ENCODE peak calls at places on chromosomes 12 and 14, in nine cellular contexts. One of them, this sample, is unnamed. For H3K9me2, the result is how much of the 10 kb centered on the place peaks cover.

GRCh38 chr12:19792028-19792427 is 352.7 kb downstream of the AEBP2 start:
- DNase-seq in PC-3: no peak
- DNase-seq in hepatocyte: no peak
- DNase-seq in SK-N-SH: no peak
- DNase-seq in Karpas-422: no peak
- DNase-seq in GM23248: no peak
- DNase-seq in HCT116: no peak
- DNase-seq in MM.1S: no peak
- DNase-seq in GM23338: no peak
- DNase-seq in this sample: no peak

GRCh38 chr14:103862393-103862782 is 15.0 kb upstream of the PPP1R13B start:
- DNase-seq in MM.1S: no peak
- DNase-seq in PC-3: no peak
- DNase-seq in Karpas-422: no peak
- DNase-seq in hepatocyte: no peak
- DNase-seq in HCT116: no peak
- DNase-seq in SK-N-SH: no peak
- DNase-seq in GM23248: no peak
- DNase-seq in GM23338: peak
- DNase-seq in this sample: no peak

GRCh38 chr14:103500148-103500990 is 22.3 kb downstream of the CKB start:
- DNase-seq in HCT116: no peak
- DNase-seq in MM.1S: peak
- DNase-seq in PC-3: peak
- DNase-seq in SK-N-SH: peak
- DNase-seq in GM23338: peak
- DNase-seq in GM23248: peak
- DNase-seq in hepatocyte: peak
- DNase-seq in Karpas-422: peak
- DNase-seq in this sample: peak

GRCh38 chr14:59389936-59390335 is 75.2 kb downstream of the GPR135 start:
- DNase-seq in Karpas-422: no peak
- DNase-seq in GM23248: no peak
- DNase-seq in HCT116: no peak
- DNase-seq in SK-N-SH: no peak
- DNase-seq in MM.1S: no peak
- DNase-seq in GM23338: no peak
- DNase-seq in hepatocyte: no peak
- DNase-seq in PC-3: no peak
- DNase-seq in this sample: no peak

GRCh38 chr14:89259951-89260350 is 157.1 kb downstream of the FOXN3 start:
- DNase-seq in PC-3: no peak
- DNase-seq in GM23248: no peak
- DNase-seq in SK-N-SH: no peak
- DNase-seq in HCT116: no peak
- DNase-seq in GM23338: no peak
- DNase-seq in Karpas-422: no peak
- DNase-seq in MM.1S: no peak
- DNase-seq in hepatocyte: no peak
- DNase-seq in this sample: no peak

GRCh38 chr12:94545937-94546771 is 86.5 kb upstream of the CEP83 start:
- DNase-seq in Karpas-422: peak
- DNase-seq in PC-3: peak
- DNase-seq in HCT116: peak
- DNase-seq in SK-N-SH: peak
- DNase-seq in GM23248: peak
- DNase-seq in GM23338: peak
- DNase-seq in hepatocyte: peak
- DNase-seq in MM.1S: peak
- DNase-seq in this sample: peak

GRCh38 chr12:48924617-48925217 is 575 bp downstream of the FKBP11 start:
- DNase-seq in HCT116: no peak
- DNase-seq in Karpas-422: peak
- DNase-seq in GM23338: peak
- DNase-seq in MM.1S: peak
- DNase-seq in GM23248: peak
- DNase-seq in PC-3: peak
- DNase-seq in SK-N-SH: peak
- DNase-seq in hepatocyte: peak
- DNase-seq in this sample: peak

GRCh38 chr14:50943943-50944646 is at the start of gene PYGL:
- DNase-seq in hepatocyte: peak
- DNase-seq in SK-N-SH: peak
- DNase-seq in Karpas-422: no peak
- DNase-seq in MM.1S: peak
- DNase-seq in GM23338: peak
- DNase-seq in HCT116: peak
- DNase-seq in GM23248: peak
- DNase-seq in PC-3: peak
- DNase-seq in this sample: peak

GRCh38 chr14:96153003-96153402 is 51.6 kb upstream of the BDKRB2 start:
- DNase-seq in PC-3: no peak
- DNase-seq in Karpas-422: no peak
- DNase-seq in MM.1S: no peak
- DNase-seq in GM23338: no peak
- DNase-seq in hepatocyte: no peak
- DNase-seq in SK-N-SH: no peak
- DNase-seq in HCT116: no peak
- DNase-seq in GM23248: no peak
- DNase-seq in this sample: no peak

GRCh38 chr12:58920102-58920955 is at the start of gene LRIG3:
- DNase-seq in HCT116: peak
- DNase-seq in MM.1S: peak
- DNase-seq in GM23338: peak
- DNase-seq in GM23248: peak
- DNase-seq in hepatocyte: peak
- DNase-seq in Karpas-422: no peak
- DNase-seq in SK-N-SH: peak
- DNase-seq in PC-3: peak
- DNase-seq in this sample: no peak

GRCh38 chr14:51650721-51651387 is 856 bp upstream of the FRMD6 start:
- DNase-seq in MM.1S: peak
- DNase-seq in GM23338: peak
- DNase-seq in PC-3: peak
- DNase-seq in Karpas-422: no peak
- DNase-seq in HCT116: no peak
- DNase-seq in SK-N-SH: peak
- DNase-seq in GM23248: peak
- DNase-seq in hepatocyte: peak
- DNase-seq in this sample: no peak

GRCh38 chr14:76708771-76709170 is 52.5 kb upstream of the VASH1 start:
- DNase-seq in SK-N-SH: no peak
- DNase-seq in MM.1S: no peak
- DNase-seq in GM23248: no peak
- DNase-seq in hepatocyte: no peak
- DNase-seq in Karpas-422: no peak
- DNase-seq in PC-3: no peak
- DNase-seq in HCT116: no peak
- DNase-seq in GM23338: no peak
- DNase-seq in this sample: no peak

GRCh38 chr12:106030210-106031175 is 108.3 kb downstream of the NUAK1 start:
- DNase-seq in HCT116: no peak
- DNase-seq in MM.1S: peak
- DNase-seq in PC-3: peak
- DNase-seq in Karpas-422: no peak
- DNase-seq in hepatocyte: peak
- DNase-seq in GM23338: peak
- DNase-seq in SK-N-SH: peak
- DNase-seq in GM23248: peak
- DNase-seq in this sample: no peak

GRCh38 chr12:105317942-105318614 is 12.4 kb upstream of the C12orf75 start:
- DNase-seq in MM.1S: no peak
- DNase-seq in GM23248: peak
- DNase-seq in HCT116: no peak
- DNase-seq in Karpas-422: no peak
- DNase-seq in SK-N-SH: no peak
- DNase-seq in PC-3: no peak
- DNase-seq in GM23338: no peak
- DNase-seq in hepatocyte: peak
- DNase-seq in this sample: no peak

GRCh38 chr12:93796719-93797118 is 119.5 kb downstream of the CRADD start:
- DNase-seq in SK-N-SH: no peak
- DNase-seq in HCT116: no peak
- DNase-seq in Karpas-422: no peak
- DNase-seq in hepatocyte: no peak
- DNase-seq in GM23248: no peak
- DNase-seq in MM.1S: no peak
- DNase-seq in GM23338: no peak
- DNase-seq in PC-3: no peak
- DNase-seq in this sample: no peak

GRCh38 chr14:41549282-41549681 is 57.4 kb upstream of the LRFN5 start:
- DNase-seq in PC-3: no peak
- DNase-seq in Karpas-422: no peak
- DNase-seq in hepatocyte: no peak
- DNase-seq in GM23248: no peak
- DNase-seq in GM23338: no peak
- DNase-seq in MM.1S: no peak
- DNase-seq in SK-N-SH: no peak
- DNase-seq in HCT116: no peak
- DNase-seq in this sample: no peak

GRCh38 chr12:100578923-100579322 is 5.4 kb downstream of the GAS2L3 start:
- DNase-seq in hepatocyte: no peak
- DNase-seq in SK-N-SH: no peak
- DNase-seq in Karpas-422: no peak
- DNase-seq in MM.1S: no peak
- DNase-seq in PC-3: no peak
- DNase-seq in GM23248: no peak
- DNase-seq in HCT116: no peak
- DNase-seq in GM23338: no peak
- DNase-seq in this sample: no peak

GRCh38 chr12:104733717-104734175 is 224.3 kb downstream of the SLC41A2 start:
- DNase-seq in hepatocyte: no peak
- DNase-seq in Karpas-422: peak
- DNase-seq in GM23338: peak
- DNase-seq in GM23248: no peak
- DNase-seq in SK-N-SH: peak
- DNase-seq in HCT116: peak
- DNase-seq in MM.1S: no peak
- DNase-seq in PC-3: peak
- DNase-seq in this sample: peak

GRCh38 chr14:102622262-102622885 is 29.9 kb downstream of the RCOR1 start:
- DNase-seq in MM.1S: no peak
- DNase-seq in hepatocyte: no peak
- DNase-seq in SK-N-SH: no peak
- DNase-seq in GM23248: no peak
- DNase-seq in PC-3: no peak
- DNase-seq in HCT116: no peak
- DNase-seq in GM23338: peak
- DNase-seq in Karpas-422: peak
- DNase-seq in this sample: no peak

GRCh38 chr12:52229836-52230343 is 3.2 kb upstream of the KRT7 start:
- DNase-seq in PC-3: no peak
- DNase-seq in GM23248: no peak
- DNase-seq in GM23338: no peak
- DNase-seq in SK-N-SH: peak
- DNase-seq in MM.1S: no peak
- DNase-seq in HCT116: no peak
- DNase-seq in hepatocyte: no peak
- DNase-seq in Karpas-422: no peak
- DNase-seq in this sample: no peak

GRCh38 chr14:93347850-93348249 is 868 bp downstream of the COX8C start:
- DNase-seq in GM23338: no peak
- DNase-seq in GM23248: no peak
- DNase-seq in PC-3: no peak
- DNase-seq in MM.1S: no peak
- DNase-seq in Karpas-422: no peak
- DNase-seq in SK-N-SH: no peak
- DNase-seq in hepatocyte: no peak
- DNase-seq in HCT116: no peak
- DNase-seq in this sample: peak

GRCh38 chr12:27279836-27280235 is 35.8 kb downstream of the STK38L start:
- DNase-seq in PC-3: peak
- DNase-seq in MM.1S: no peak
- DNase-seq in GM23338: no peak
- DNase-seq in Karpas-422: no peak
- DNase-seq in hepatocyte: peak
- DNase-seq in SK-N-SH: no peak
- DNase-seq in GM23248: no peak
- DNase-seq in HCT116: no peak
- DNase-seq in this sample: no peak

GRCh38 chr14:71193663-71194062 is 286.4 kb downstream of the PCNX1 start:
- DNase-seq in GM23248: no peak
- DNase-seq in PC-3: peak
- DNase-seq in SK-N-SH: no peak
- DNase-seq in hepatocyte: no peak
- DNase-seq in HCT116: no peak
- DNase-seq in MM.1S: no peak
- DNase-seq in GM23338: peak
- DNase-seq in Karpas-422: no peak
- DNase-seq in this sample: no peak
- H3K9me2 ChIP-seq in GM23248: under half
- H3K9me2 ChIP-seq in PC-3: under half
- H3K9me2 ChIP-seq in SK-N-SH: under half
- H3K9me2 ChIP-seq in hepatocyte: under half
- H3K9me2 ChIP-seq in HCT116: under half
- H3K9me2 ChIP-seq in MM.1S: under half
- H3K9me2 ChIP-seq in GM23338: under half
- H3K9me2 ChIP-seq in Karpas-422: under half
- H3K9me2 ChIP-seq in this sample: under half

DNA sequence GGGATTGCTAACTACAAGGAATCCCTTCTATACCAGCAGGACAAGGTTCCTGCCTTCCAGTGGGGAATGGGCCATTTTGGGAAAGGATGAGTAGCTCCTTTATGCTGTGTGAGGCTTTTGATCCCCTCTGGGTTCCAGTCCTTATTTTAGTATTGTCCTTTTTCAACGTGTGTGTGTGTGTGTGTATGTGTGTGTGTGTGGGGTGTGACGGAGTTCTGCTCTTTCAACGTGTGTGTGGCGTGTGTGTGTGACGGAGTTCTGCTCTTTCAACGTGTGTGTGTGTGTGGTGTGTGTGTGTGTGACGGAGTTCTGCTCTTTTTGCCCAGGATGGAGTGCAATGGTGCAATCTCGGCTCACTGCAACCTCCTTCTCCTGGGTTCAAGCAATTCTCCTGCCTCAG is 27.4 kb downstream of the RAB35 start:
- DNase-seq in Karpas-422: no peak
- DNase-seq in SK-N-SH: no peak
- DNase-seq in PC-3: no peak
- DNase-seq in GM23338: no peak
- DNase-seq in GM23248: no peak
- DNase-seq in hepatocyte: no peak
- DNase-seq in MM.1S: no peak
- DNase-seq in HCT116: no peak
- DNase-seq in this sample: no peak
- H3K9me2 ChIP-seq in Karpas-422: under half
- H3K9me2 ChIP-seq in SK-N-SH: under half
- H3K9me2 ChIP-seq in PC-3: under half
- H3K9me2 ChIP-seq in GM23338: under half
- H3K9me2 ChIP-seq in GM23248: under half
- H3K9me2 ChIP-seq in hepatocyte: under half
- H3K9me2 ChIP-seq in MM.1S: under half
- H3K9me2 ChIP-seq in HCT116: under half
- H3K9me2 ChIP-seq in this sample: under half

GRCh38 chr12:41795910-41796309 is 348.8 kb downstream of the GXYLT1 start:
- DNase-seq in Karpas-422: peak
- DNase-seq in HCT116: peak
- DNase-seq in GM23248: no peak
- DNase-seq in MM.1S: no peak
- DNase-seq in PC-3: peak
- DNase-seq in SK-N-SH: peak
- DNase-seq in hepatocyte: no peak
- DNase-seq in GM23338: peak
- DNase-seq in this sample: no peak
- H3K9me2 ChIP-seq in Karpas-422: under half
- H3K9me2 ChIP-seq in HCT116: under half
- H3K9me2 ChIP-seq in GM23248: under half
- H3K9me2 ChIP-seq in MM.1S: under half
- H3K9me2 ChIP-seq in PC-3: under half
- H3K9me2 ChIP-seq in SK-N-SH: under half
- H3K9me2 ChIP-seq in hepatocyte: under half
- H3K9me2 ChIP-seq in GM23338: under half
- H3K9me2 ChIP-seq in this sample: under half

GRCh38 chr12:60106207-60106606 is 510.4 kb downstream of the SLC16A7 start:
- DNase-seq in GM23248: peak
- DNase-seq in SK-N-SH: no peak
- DNase-seq in Karpas-422: no peak
- DNase-seq in hepatocyte: no peak
- DNase-seq in HCT116: no peak
- DNase-seq in MM.1S: no peak
- DNase-seq in PC-3: peak
- DNase-seq in GM23338: no peak
- DNase-seq in this sample: no peak
- H3K9me2 ChIP-seq in GM23248: under half
- H3K9me2 ChIP-seq in SK-N-SH: under half
- H3K9me2 ChIP-seq in Karpas-422: under half
- H3K9me2 ChIP-seq in hepatocyte: under half
- H3K9me2 ChIP-seq in HCT116: under half
- H3K9me2 ChIP-seq in MM.1S: under half
- H3K9me2 ChIP-seq in PC-3: under half
- H3K9me2 ChIP-seq in GM23338: under half
- H3K9me2 ChIP-seq in this sample: under half